ENCODE peak calls at places on chromosomes 16 and 17, in five cellular contexts. One of them, this sample, is unnamed.
A peak's percentile ranks its signal among the peaks of the same experiment; 100 is the strongest.

GRCh38 chr17:1730004-1730344 is 5.5 kb downstream of the WDR81 start:
- DNase-seq in skeletal muscle cell: no peak
- DNase-seq in activated CD8-positive, alpha-beta T cell treated with anti-CD3 and anti-CD28 coated beads for 36 hours: no peak
- DNase-seq in epithelial cell of proximal tubule: no peak
- DNase-seq in activated T-cell treated with anti-CD3 and anti-CD28 coated beads for 1 hour: no peak
- DNase-seq in this sample: no peak

GRCh38 chr17:69485901-69486643 is 71.6 kb downstream of the MAP2K6 start:
- DNase-seq in skeletal muscle cell: no peak
- DNase-seq in activated CD8-positive, alpha-beta T cell treated with anti-CD3 and anti-CD28 coated beads for 36 hours: no peak
- DNase-seq in epithelial cell of proximal tubule: no peak
- DNase-seq in activated T-cell treated with anti-CD3 and anti-CD28 coated beads for 1 hour: no peak
- DNase-seq in this sample: no peak

GRCh38 chr17:2050246-2050866 is 4.5 kb upstream of the HIC1 start:
- DNase-seq in skeletal muscle cell: no peak
- DNase-seq in activated CD8-positive, alpha-beta T cell treated with anti-CD3 and anti-CD28 coated beads for 36 hours: peak; percentile 79
- DNase-seq in epithelial cell of proximal tubule: no peak
- DNase-seq in activated T-cell treated with anti-CD3 and anti-CD28 coated beads for 1 hour: peak; percentile 59
- DNase-seq in this sample: peak; percentile 44

GRCh38 chr17:42189651-42189965 is 4.4 kb upstream of the HCRT start:
- DNase-seq in skeletal muscle cell: no peak
- DNase-seq in activated CD8-positive, alpha-beta T cell treated with anti-CD3 and anti-CD28 coated beads for 36 hours: no peak
- DNase-seq in epithelial cell of proximal tubule: no peak
- DNase-seq in activated T-cell treated with anti-CD3 and anti-CD28 coated beads for 1 hour: no peak
- DNase-seq in this sample: no peak

GRCh38 chr17:67682196-67682595 is 35.5 kb upstream of the NOL11 start:
- DNase-seq in skeletal muscle cell: no peak
- DNase-seq in activated CD8-positive, alpha-beta T cell treated with anti-CD3 and anti-CD28 coated beads for 36 hours: no peak
- DNase-seq in epithelial cell of proximal tubule: no peak
- DNase-seq in activated T-cell treated with anti-CD3 and anti-CD28 coated beads for 1 hour: no peak
- DNase-seq in this sample: no peak

GRCh38 chr16:70575376-70575775 is 51.8 kb downstream of the SF3B3 start:
- DNase-seq in skeletal muscle cell: no peak
- DNase-seq in activated CD8-positive, alpha-beta T cell treated with anti-CD3 and anti-CD28 coated beads for 36 hours: no peak
- DNase-seq in epithelial cell of proximal tubule: no peak
- DNase-seq in activated T-cell treated with anti-CD3 and anti-CD28 coated beads for 1 hour: no peak
- DNase-seq in this sample: no peak

GRCh38 chr16:22672830-22673210 is 141.1 kb upstream of the HS3ST2 start:
- DNase-seq in skeletal muscle cell: no peak
- DNase-seq in activated CD8-positive, alpha-beta T cell treated with anti-CD3 and anti-CD28 coated beads for 36 hours: no peak
- DNase-seq in epithelial cell of proximal tubule: no peak
- DNase-seq in activated T-cell treated with anti-CD3 and anti-CD28 coated beads for 1 hour: no peak
- DNase-seq in this sample: no peak

GRCh38 chr16:89020068-89020924 is 43.3 kb upstream of the CBFA2T3 start:
- DNase-seq in skeletal muscle cell: no peak
- DNase-seq in activated CD8-positive, alpha-beta T cell treated with anti-CD3 and anti-CD28 coated beads for 36 hours: peak; percentile 64
- DNase-seq in epithelial cell of proximal tubule: no peak
- DNase-seq in activated T-cell treated with anti-CD3 and anti-CD28 coated beads for 1 hour: no peak
- DNase-seq in this sample: peak; percentile 80

GRCh38 chr17:79974786-79975497 is 60.7 kb downstream of the TBC1D16 start:
- DNase-seq in skeletal muscle cell: no peak
- DNase-seq in activated CD8-positive, alpha-beta T cell treated with anti-CD3 and anti-CD28 coated beads for 36 hours: no peak
- DNase-seq in epithelial cell of proximal tubule: no peak
- DNase-seq in activated T-cell treated with anti-CD3 and anti-CD28 coated beads for 1 hour: no peak
- DNase-seq in this sample: peak; percentile 30

GRCh38 chr17:59846391-59847165 is 46.2 kb downstream of the TUBD1 start:
- DNase-seq in skeletal muscle cell: no peak
- DNase-seq in activated CD8-positive, alpha-beta T cell treated with anti-CD3 and anti-CD28 coated beads for 36 hours: peak; percentile 40
- DNase-seq in epithelial cell of proximal tubule: peak; percentile 97
- DNase-seq in activated T-cell treated with anti-CD3 and anti-CD28 coated beads for 1 hour: no peak
- DNase-seq in this sample: no peak

GRCh38 chr17:47280072-47280811 is 26.6 kb downstream of the ITGB3 start:
- DNase-seq in skeletal muscle cell: no peak
- DNase-seq in activated CD8-positive, alpha-beta T cell treated with anti-CD3 and anti-CD28 coated beads for 36 hours: no peak
- DNase-seq in epithelial cell of proximal tubule: peak; percentile 77
- DNase-seq in activated T-cell treated with anti-CD3 and anti-CD28 coated beads for 1 hour: no peak
- DNase-seq in this sample: no peak

GRCh38 chr17:57928898-57929297 is 26.3 kb downstream of the CUEDC1 start:
- DNase-seq in skeletal muscle cell: no peak
- DNase-seq in activated CD8-positive, alpha-beta T cell treated with anti-CD3 and anti-CD28 coated beads for 36 hours: no peak
- DNase-seq in epithelial cell of proximal tubule: no peak
- DNase-seq in activated T-cell treated with anti-CD3 and anti-CD28 coated beads for 1 hour: no peak
- DNase-seq in this sample: no peak

GRCh38 chr17:16924701-16925440 is 47.0 kb downstream of the TNFRSF13B start:
- DNase-seq in skeletal muscle cell: no peak
- DNase-seq in activated CD8-positive, alpha-beta T cell treated with anti-CD3 and anti-CD28 coated beads for 36 hours: no peak
- DNase-seq in epithelial cell of proximal tubule: no peak
- DNase-seq in activated T-cell treated with anti-CD3 and anti-CD28 coated beads for 1 hour: no peak
- DNase-seq in this sample: no peak

GRCh38 chr16:68091604-68092261 is 6.6 kb downstream of the NFATC3 start:
- DNase-seq in skeletal muscle cell: no peak
- DNase-seq in activated CD8-positive, alpha-beta T cell treated with anti-CD3 and anti-CD28 coated beads for 36 hours: no peak
- DNase-seq in epithelial cell of proximal tubule: peak; percentile 69
- DNase-seq in activated T-cell treated with anti-CD3 and anti-CD28 coated beads for 1 hour: no peak
- DNase-seq in this sample: peak; percentile 50

GRCh38 chr16:54460254-54460860 is 173.8 kb upstream of the IRX3 start:
- DNase-seq in skeletal muscle cell: no peak
- DNase-seq in activated CD8-positive, alpha-beta T cell treated with anti-CD3 and anti-CD28 coated beads for 36 hours: no peak
- DNase-seq in epithelial cell of proximal tubule: no peak
- DNase-seq in activated T-cell treated with anti-CD3 and anti-CD28 coated beads for 1 hour: no peak
- DNase-seq in this sample: no peak

GRCh38 chr17:29720471-29720990 is 97.8 kb upstream of the CORO6 start:
- DNase-seq in skeletal muscle cell: no peak
- DNase-seq in activated CD8-positive, alpha-beta T cell treated with anti-CD3 and anti-CD28 coated beads for 36 hours: no peak
- DNase-seq in epithelial cell of proximal tubule: no peak
- DNase-seq in activated T-cell treated with anti-CD3 and anti-CD28 coated beads for 1 hour: no peak
- DNase-seq in this sample: peak; percentile 63

GRCh38 chr16:22075776-22076175 is 16.6 kb upstream of the VWA3A start:
- DNase-seq in skeletal muscle cell: no peak
- DNase-seq in activated CD8-positive, alpha-beta T cell treated with anti-CD3 and anti-CD28 coated beads for 36 hours: no peak
- DNase-seq in epithelial cell of proximal tubule: no peak
- DNase-seq in activated T-cell treated with anti-CD3 and anti-CD28 coated beads for 1 hour: no peak
- DNase-seq in this sample: no peak

GRCh38 chr16:822174-822908 is 21.8 kb upstream of the GNG13 start:
- DNase-seq in skeletal muscle cell: no peak
- DNase-seq in activated CD8-positive, alpha-beta T cell treated with anti-CD3 and anti-CD28 coated beads for 36 hours: no peak
- DNase-seq in epithelial cell of proximal tubule: no peak
- DNase-seq in activated T-cell treated with anti-CD3 and anti-CD28 coated beads for 1 hour: no peak
- DNase-seq in this sample: no peak

GRCh38 chr17:49401971-49402491 is 12.7 kb downstream of the PHB1 start:
- DNase-seq in skeletal muscle cell: no peak
- DNase-seq in activated CD8-positive, alpha-beta T cell treated with anti-CD3 and anti-CD28 coated beads for 36 hours: no peak
- DNase-seq in epithelial cell of proximal tubule: no peak
- DNase-seq in activated T-cell treated with anti-CD3 and anti-CD28 coated beads for 1 hour: no peak
- DNase-seq in this sample: no peak

GRCh38 chr17:38881600-38882191 is 11.8 kb downstream of the LASP1 start:
- DNase-seq in skeletal muscle cell: no peak
- DNase-seq in activated CD8-positive, alpha-beta T cell treated with anti-CD3 and anti-CD28 coated beads for 36 hours: peak; percentile 85
- DNase-seq in epithelial cell of proximal tubule: no peak
- DNase-seq in activated T-cell treated with anti-CD3 and anti-CD28 coated beads for 1 hour: no peak
- DNase-seq in this sample: peak; percentile 46

GRCh38 chr16:27268376-27269299 is at the start of gene NSMCE1:
- DNase-seq in skeletal muscle cell: peak; percentile 87
- DNase-seq in activated CD8-positive, alpha-beta T cell treated with anti-CD3 and anti-CD28 coated beads for 36 hours: peak; percentile 99
- DNase-seq in epithelial cell of proximal tubule: peak; percentile 46
- DNase-seq in activated T-cell treated with anti-CD3 and anti-CD28 coated beads for 1 hour: peak; percentile 96
- DNase-seq in this sample: peak; percentile 96

GRCh38 chr17:4657678-4658077 is 16.2 kb upstream of the ALOX15 start:
- DNase-seq in skeletal muscle cell: no peak
- DNase-seq in activated CD8-positive, alpha-beta T cell treated with anti-CD3 and anti-CD28 coated beads for 36 hours: no peak
- DNase-seq in epithelial cell of proximal tubule: no peak
- DNase-seq in activated T-cell treated with anti-CD3 and anti-CD28 coated beads for 1 hour: no peak
- DNase-seq in this sample: no peak

GRCh38 chr16:48963901-48964615 is 317.6 kb downstream of the CBLN1 start:
- DNase-seq in skeletal muscle cell: peak; percentile 43
- DNase-seq in activated CD8-positive, alpha-beta T cell treated with anti-CD3 and anti-CD28 coated beads for 36 hours: no peak
- DNase-seq in epithelial cell of proximal tubule: peak; percentile 64
- DNase-seq in activated T-cell treated with anti-CD3 and anti-CD28 coated beads for 1 hour: no peak
- DNase-seq in this sample: no peak

GRCh38 chr17:37220609-37220953 is 155.2 kb upstream of the C17orf78 start:
- DNase-seq in skeletal muscle cell: no peak
- DNase-seq in activated CD8-positive, alpha-beta T cell treated with anti-CD3 and anti-CD28 coated beads for 36 hours: peak; percentile 43
- DNase-seq in epithelial cell of proximal tubule: no peak
- DNase-seq in activated T-cell treated with anti-CD3 and anti-CD28 coated beads for 1 hour: no peak
- DNase-seq in this sample: peak; percentile 23

GRCh38 chr17:3558603-3559269 is 1.1 kb upstream of the TRPV3 start:
- DNase-seq in skeletal muscle cell: no peak
- DNase-seq in activated CD8-positive, alpha-beta T cell treated with anti-CD3 and anti-CD28 coated beads for 36 hours: peak; percentile 82
- DNase-seq in epithelial cell of proximal tubule: no peak
- DNase-seq in activated T-cell treated with anti-CD3 and anti-CD28 coated beads for 1 hour: no peak
- DNase-seq in this sample: no peak

GRCh38 chr17:48510761-48511604 is 19.8 kb downstream of the HOXB1 start:
- DNase-seq in skeletal muscle cell: peak; percentile 79
- DNase-seq in activated CD8-positive, alpha-beta T cell treated with anti-CD3 and anti-CD28 coated beads for 36 hours: peak; percentile 48
- DNase-seq in epithelial cell of proximal tubule: no peak
- DNase-seq in activated T-cell treated with anti-CD3 and anti-CD28 coated beads for 1 hour: no peak
- DNase-seq in this sample: peak; percentile 46

GRCh38 chr16:57984443-57985203 is 13.7 kb upstream of the CNGB1 start:
- DNase-seq in skeletal muscle cell: no peak
- DNase-seq in activated CD8-positive, alpha-beta T cell treated with anti-CD3 and anti-CD28 coated beads for 36 hours: peak; percentile 94
- DNase-seq in epithelial cell of proximal tubule: no peak
- DNase-seq in activated T-cell treated with anti-CD3 and anti-CD28 coated beads for 1 hour: peak; percentile 87
- DNase-seq in this sample: peak; percentile 21

GRCh38 chr17:82536220-82537201 is 17.0 kb downstream of the FOXK2 start:
- DNase-seq in skeletal muscle cell: peak; percentile 47
- DNase-seq in activated CD8-positive, alpha-beta T cell treated with anti-CD3 and anti-CD28 coated beads for 36 hours: no peak
- DNase-seq in epithelial cell of proximal tubule: no peak
- DNase-seq in activated T-cell treated with anti-CD3 and anti-CD28 coated beads for 1 hour: no peak
- DNase-seq in this sample: no peak

GRCh38 chr16:54447606-54448440 is 161.2 kb upstream of the IRX3 start:
- DNase-seq in skeletal muscle cell: peak; percentile 69
- DNase-seq in activated CD8-positive, alpha-beta T cell treated with anti-CD3 and anti-CD28 coated beads for 36 hours: no peak
- DNase-seq in epithelial cell of proximal tubule: peak; percentile 63
- DNase-seq in activated T-cell treated with anti-CD3 and anti-CD28 coated beads for 1 hour: no peak
- DNase-seq in this sample: peak; percentile 92

GRCh38 chr17:74336307-74336706 is 10.3 kb downstream of the KIF19 start:
- DNase-seq in skeletal muscle cell: no peak
- DNase-seq in activated CD8-positive, alpha-beta T cell treated with anti-CD3 and anti-CD28 coated beads for 36 hours: no peak
- DNase-seq in epithelial cell of proximal tubule: no peak
- DNase-seq in activated T-cell treated with anti-CD3 and anti-CD28 coated beads for 1 hour: no peak
- DNase-seq in this sample: no peak